ENCODE peak calls at places on chromosomes 16 and 17, in five cellular contexts. O is NCI-H2081; D is activated CD4-positive, alpha-beta T cell treated with anti-CD3 and anti-CD28 coated beads, Interleukin-2, amount 50 U/mL, for 1 hour; Z is A549; L is astrocyte of the hippocampus. V is an unnamed sample.

GRCh38 chr16:86150646-86151371 is 251.8 kb downstream of the IRF8 start:
- DNase-seq in D (no peak), L (no peak), O (no peak), Z (no peak), V (no peak)

GRCh38 chr17:12568358-12569251 is 97.1 kb upstream of the MYOCD start:
- DNase-seq in Z (no peak), L (no peak), O (no peak), D (no peak), V (no peak)

GRCh38 chr16:14172200-14172805 is 101.2 kb downstream of the MRTFB start:
- DNase-seq in O (no peak), D (no peak), Z (no peak), L (peak; percentile 26), V (no peak)

GRCh38 chr17:70076189-70076588 is 1.2 kb downstream of the KCNJ16 start:
- DNase-seq in L (peak; percentile 66), D (no peak), O (no peak), Z (no peak), V (no peak)

GRCh38 chr16:27110524-27110896 is 43.8 kb downstream of the C16orf82 start:
- DNase-seq in D (no peak), L (no peak), O (no peak), Z (no peak), V (no peak)

GRCh38 chr17:676060-676745 is 38.4 kb downstream of the VPS53 start:
- DNase-seq in L (no peak), Z (no peak), D (no peak), O (no peak), V (no peak)

GRCh38 chr16:65075877-65076276 is 46.0 kb downstream of the CDH11 start:
- DNase-seq in Z (no peak), D (no peak), L (no peak), O (no peak), V (no peak)

GRCh38 chr17:42340691-42341127 is 47.5 kb downstream of the STAT3 start:
- DNase-seq in Z (no peak), D (peak; percentile 20), O (no peak), L (no peak), V (no peak)

GRCh38 chr17:27751622-27752490 is 48.5 kb downstream of the NOS2 start:
- DNase-seq in Z (no peak), D (no peak), L (no peak), O (no peak), V (no peak)

GRCh38 chr16:27745348-27745747 is 195.4 kb downstream of the KATNIP start:
- DNase-seq in O (no peak), D (no peak), Z (peak; percentile 14), L (no peak), V (no peak)

GRCh38 chr16:67248401-67249177 is at the start of gene SLC9A5:
- DNase-seq in Z (no peak), L (peak; percentile 52), D (no peak), O (no peak), V (peak; percentile 62)

GRCh38 chr17:78923660-78924453 is 1.3 kb downstream of the TIMP2 start:
- DNase-seq in D (peak; percentile 58), L (peak; percentile 52), O (no peak), Z (peak; percentile 93), V (peak; percentile 71)

GRCh38 chr17:2259769-2260536 is 43.6 kb downstream of the SMG6 start:
- DNase-seq in D (peak; percentile 55), Z (no peak), O (no peak), L (peak; percentile 54), V (no peak)

GRCh38 chr17:35376245-35376644 is 2.8 kb upstream of the SLFN11 start:
- DNase-seq in D (no peak), Z (no peak), O (no peak), L (no peak), V (no peak)

GRCh38 chr16:27322858-27323780 is 9.3 kb downstream of the IL4R start:
- DNase-seq in L (no peak), D (no peak), O (no peak), Z (no peak), V (no peak)

GRCh38 chr17:68248199-68248825 is 469 bp downstream of the AMZ2 start:
- DNase-seq in O (peak; percentile 60), D (no peak), Z (peak; percentile 42), L (peak; percentile 75), V (no peak)

GRCh38 chr17:29642171-29642611 is 19.5 kb upstream of the CORO6 start:
- DNase-seq in L (no peak), Z (no peak), O (peak; percentile 37), D (no peak), V (no peak)

GRCh38 chr17:55177159-55177913 is 87.4 kb upstream of the HLF start:
- DNase-seq in D (no peak), Z (no peak), O (peak; percentile 21), L (no peak), V (no peak)

GRCh38 chr16:57704905-57705852 is 10.6 kb downstream of the DRC7 start:
- DNase-seq in Z (no peak), D (no peak), L (no peak), O (no peak), V (no peak)

GRCh38 chr17:29622337-29623282 is at the start of gene CORO6:
- DNase-seq in L (peak; percentile 72), Z (peak; percentile 75), O (no peak), D (peak; percentile 64), V (peak; percentile 82)

GRCh38 chr16:87963400-87963799 is 12.2 kb downstream of the BANP start:
- DNase-seq in Z (no peak), L (peak; percentile 83), O (no peak), D (peak; percentile 67), V (no peak)

GRCh38 chr17:64354396-64354795 is 36.3 kb downstream of the PECAM1 start:
- DNase-seq in D (no peak), Z (no peak), O (no peak), L (no peak), V (no peak)

GRCh38 chr17:59292174-59292523 is 39.3 kb upstream of the YPEL2 start:
- DNase-seq in D (no peak), Z (no peak), L (no peak), O (peak; percentile 32), V (no peak)

GRCh38 chr16:75486666-75487313 is 8.5 kb downstream of the CHST6 start:
- DNase-seq in L (peak; percentile 29), D (no peak), Z (no peak), O (no peak), V (no peak)

GRCh38 chr17:75048396-75048933 is 1.4 kb downstream of the KCTD2 start:
- DNase-seq in D (no peak), O (no peak), Z (no peak), L (peak; percentile 70), V (no peak)

GRCh38 chr17:81389585-81389984 is 5.7 kb upstream of the BAHCC1 start:
- DNase-seq in Z (no peak), O (no peak), D (no peak), L (no peak), V (no peak)

GRCh38 chr17:48530208-48530886 is 464 bp downstream of the HOXB1 start:
- DNase-seq in D (no peak), Z (no peak), L (no peak), O (no peak), V (no peak)

GRCh38 chr16:81675662-81676535 is 103.2 kb upstream of the PLCG2 start:
- DNase-seq in O (no peak), D (no peak), Z (no peak), L (no peak), V (no peak)

GRCh38 chr17:19541445-19541844 is 7.8 kb downstream of the SLC47A1 start:
- DNase-seq in O (no peak), D (no peak), Z (no peak), L (peak; percentile 41), V (no peak)

GRCh38 chr16:86783626-86784266 is 205.4 kb downstream of the FOXL1 start:
- DNase-seq in L (peak; percentile 94), D (no peak), Z (no peak), O (no peak), V (no peak)

V was measured in germinal center.